ENCODE peak calls at places on chromosome X, in seven cellular contexts. R is fibroblast of the aortic adventitia, O is hepatocyte, Z is PC-3, C is astrocyte of the spinal cord, K is fibroblast of lung, W is tibial nerve. L is an unnamed sample.

GRCh38 chrX:69258893-69259292 is 93.6 kb upstream of the PJA1 start:
- DNase-seq in Z (no peak), R (no peak), C (no peak), K (no peak), O (no peak), W (no peak), L (no peak)

GRCh38 chrX:10467793-10468192 is 152.6 kb downstream of the MID1 start:
- DNase-seq in K (peak; percentile 77), Z (no peak), W (no peak), R (no peak), O (no peak), C (peak; percentile 60), L (no peak)

GRCh38 chrX:38754102-38754790 is 47.0 kb upstream of the MID1IP1 start:
- DNase-seq in R (peak; percentile 75), O (peak; percentile 63), C (peak; percentile 64), K (peak; percentile 36), W (no peak), Z (peak; percentile 68), L (no peak)

GRCh38 chrX:357693-358471 is 28.8 kb downstream of the PPP2R3B start:
- DNase-seq in Z (peak; percentile 54), K (peak; percentile 74), O (no peak), W (no peak), R (no peak), C (peak; percentile 29), L (no peak)

GRCh38 chrX:19991350-19991718 is 473 bp upstream of the BCLAF3 start:
- DNase-seq in C (no peak), O (no peak), W (no peak), K (no peak), Z (no peak), R (no peak), L (no peak)

GRCh38 chrX:39689374-39690104 is 408.2 kb downstream of the BCOR start:
- DNase-seq in Z (no peak), W (no peak), R (no peak), C (no peak), O (peak; percentile 23), K (no peak), L (no peak)

GRCh38 chrX:56000169-56000568 is 232.0 kb upstream of the KLF8 start:
- DNase-seq in Z (no peak), K (no peak), W (no peak), C (no peak), O (no peak), R (no peak), L (no peak)

GRCh38 chrX:80765226-80765625 is 44.5 kb downstream of the BRWD3 start:
- DNase-seq in K (peak; percentile 83), R (peak; percentile 76), W (no peak), O (no peak), Z (peak; percentile 83), C (peak; percentile 63), L (no peak)

GRCh38 chrX:136168929-136169735 is 21.8 kb downstream of the FHL1 start:
- DNase-seq in O (peak; percentile 66), R (peak; percentile 95), K (peak; percentile 91), Z (peak; percentile 39), W (no peak), C (peak; percentile 92), L (no peak)

GRCh38 chrX:46757593-46757992 is 1.3 kb downstream of the SLC9A7 start:
- DNase-seq in W (no peak), O (no peak), Z (peak; percentile 70), C (peak; percentile 33), K (peak; percentile 52), R (no peak), L (no peak)

GRCh38 chrX:118226060-118226428 is 109.4 kb upstream of the KLHL13 start:
- DNase-seq in K (peak; percentile 20), Z (peak; percentile 45), W (no peak), C (no peak), O (peak; percentile 26), R (peak; percentile 16), L (no peak)

GRCh38 chrX:149286940-149287349 is 218.2 kb downstream of the IDS start:
- DNase-seq in R (peak; percentile 43), W (no peak), K (peak; percentile 20), C (peak; percentile 56), Z (peak; percentile 52), O (peak; percentile 58), L (peak; percentile 63)

GRCh38 chrX:64894454-64895038 is 81.7 kb downstream of the ZC4H2 start:
- DNase-seq in C (no peak), W (no peak), Z (peak; percentile 64), R (no peak), O (peak; percentile 44), K (no peak), L (peak; percentile 62)

GRCh38 chrX:56947695-56948094 is 47.6 kb downstream of the SPIN3 start:
- DNase-seq in O (no peak), R (peak; percentile 32), K (peak; percentile 51), Z (peak; percentile 69), W (no peak), C (no peak), L (no peak)

GRCh38 chrX:41922694-41923171 is 621 bp downstream of the CASK start:
- DNase-seq in W (no peak), R (peak; percentile 11), O (peak; percentile 57), C (no peak), K (peak; percentile 12), Z (peak; percentile 3), L (peak; percentile 47)

GRCh38 chrX:155086202-155086840 is 15.0 kb downstream of the BRCC3 start:
- DNase-seq in Z (peak; percentile 65), W (no peak), C (peak; percentile 26), O (peak; percentile 10), K (no peak), R (peak; percentile 36), L (peak; percentile 62)

GRCh38 chrX:120725874-120726273 is 96.0 kb upstream of the C1GALT1C1 start:
- DNase-seq in R (no peak), O (no peak), Z (no peak), K (no peak), C (no peak), W (no peak), L (no peak)

GRCh38 chrX:24149346-24150050 is at the start of gene ZFX:
- DNase-seq in R (peak; percentile 64), O (peak; percentile 77), Z (peak; percentile 42), W (peak; percentile 14), C (peak; percentile 74), K (peak; percentile 76), L (peak; percentile 85)

GRCh38 chrX:9534686-9535085 is 69.8 kb downstream of the TBL1X start:
- DNase-seq in R (peak; percentile 66), C (peak; percentile 55), K (peak; percentile 43), Z (no peak), W (no peak), O (no peak), L (no peak)

GRCh38 chrX:2266445-2267349 is 234.1 kb downstream of the DHRSX start:
- DNase-seq in Z (no peak), C (no peak), O (no peak), R (no peak), W (no peak), K (no peak), L (no peak)

GRCh38 chrX:151754042-151754419 is 19.5 kb downstream of the CNGA2 start:
- DNase-seq in W (no peak), Z (peak; percentile 59), K (peak; percentile 88), R (peak; percentile 70), C (peak; percentile 76), O (no peak), L (no peak)

GRCh38 chrX:8741981-8742380 is 10.0 kb upstream of the ANOS1 start:
- DNase-seq in W (no peak), K (no peak), O (no peak), Z (no peak), C (no peak), R (no peak), L (no peak)

GRCh38 chrX:133965321-133965720 is 20.1 kb downstream of the GPC3 start:
- DNase-seq in O (no peak), Z (no peak), K (no peak), C (no peak), R (no peak), W (no peak), L (no peak)

GRCh38 chrX:107290019-107290418 is 83.6 kb downstream of the DNAAF6 start:
- DNase-seq in Z (peak; percentile 3), C (no peak), R (no peak), O (no peak), K (no peak), W (no peak), L (no peak)

DNA sequence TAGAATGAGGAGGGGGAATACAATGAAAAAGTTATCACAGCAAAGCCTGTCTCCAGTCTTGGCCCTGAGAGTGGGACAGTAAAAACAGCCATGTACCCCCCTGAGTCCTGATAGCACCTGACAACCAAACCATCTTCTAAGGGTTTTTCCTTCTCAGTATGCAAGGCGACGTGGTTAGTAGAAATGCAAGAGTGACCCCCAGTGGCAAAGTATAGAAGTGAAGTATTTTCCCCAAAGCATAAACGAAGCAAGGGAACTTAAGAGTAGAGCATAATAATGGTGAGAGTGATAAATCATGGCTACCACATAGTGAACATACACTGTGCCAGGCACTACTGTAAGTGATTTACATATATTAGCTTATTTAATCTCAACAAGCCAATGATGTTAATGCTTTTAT is 52.8 kb downstream of the FAM47C start:
- DNase-seq in W (no peak), C (peak; percentile 58), K (peak; percentile 34), O (peak; percentile 68), R (peak; percentile 44), Z (peak; percentile 72), L (no peak)
- TF ChIP-seq CTCF in W (peak; percentile 12), C (peak; percentile 51), K (peak; percentile 33), O (peak; percentile 71), R (peak; percentile 54), Z (peak; percentile 74), L (no peak)

DNA sequence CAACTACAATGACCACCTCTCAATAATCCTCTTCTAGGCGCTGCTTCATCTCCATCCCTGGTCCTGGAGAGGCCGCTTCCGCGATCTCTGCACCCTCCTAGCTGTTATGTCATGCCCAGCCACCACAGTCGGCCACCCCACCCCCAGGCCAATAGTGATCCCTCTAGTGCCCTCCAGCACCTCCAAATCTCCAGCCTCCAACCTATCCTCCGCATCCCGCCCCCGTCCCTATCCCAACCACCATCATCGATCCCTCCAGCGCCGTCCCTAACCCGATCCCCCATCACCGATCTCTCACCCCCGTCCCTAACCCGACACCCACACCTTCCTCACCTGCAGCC is 856 bp downstream of the NKRF start:
- DNase-seq in C (no peak), R (no peak), Z (no peak), W (no peak), O (peak; percentile 13), K (no peak), L (peak; percentile 32)
- H3K4me3 ChIP-seq in C (peak overlapping the region; percentile 79), R (peak overlapping the region; percentile 89), Z (peak overlapping the region; percentile 93), W (peak overlapping the region; percentile 46), O (peak overlapping the region; percentile 46), K (peak overlapping the region; percentile 68), L (peak overlapping the region; percentile 78)

GRCh38 chrX:51395807-51396728 is 63.4 kb downstream of the NUDT10 start:
- DNase-seq in R (no peak), C (no peak), O (no peak), Z (no peak), K (peak; percentile 6), W (no peak), L (peak; percentile 62)
- TF ChIP-seq CTCF in R (no peak), C (peak; percentile 17), O (no peak), Z (peak; percentile 11), K (no peak), W (no peak), L (no peak)

GRCh38 chrX:37332987-37333658 is 16.0 kb upstream of the PRRG1 start:
- DNase-seq in O (no peak), K (no peak), Z (no peak), R (no peak), C (no peak), W (no peak), L (no peak)
- H3K4me3 ChIP-seq in O (no peak overlapping the region), K (no peak overlapping the region), Z (no peak overlapping the region), R (no peak overlapping the region), C (no peak overlapping the region), W (no peak overlapping the region), L (no peak overlapping the region)

GRCh38 chrX:132592880-132593279 is 104.0 kb upstream of the MBNL3 start:
- DNase-seq in C (no peak), Z (no peak), R (peak; percentile 6), O (peak; percentile 25), K (no peak), W (no peak), L (no peak)
- TF ChIP-seq CTCF in C (peak; percentile 38), Z (peak; percentile 45), R (peak; percentile 35), O (peak; percentile 27), K (peak; percentile 57), W (peak; percentile 23), L (peak; percentile 16)